ENCODE peak calls at places on chromosomes 13 and 19, in six cellular contexts. U, Y, G, X, O and T are unnamed samples.

GRCh38 chr19:38691938-38692457 is 44.5 kb downstream of the ACTN4 start:
- DNase-seq in O (no peak), X (no peak), Y (no peak), U (no peak), G (no peak), T (no peak)

GRCh38 chr19:50897191-50897607 is 14.0 kb downstream of the KLK4 start:
- DNase-seq in O (peak), U (no peak), Y (no peak), G (no peak), X (no peak), T (no peak)

GRCh38 chr13:19810996-19811881 is 28.5 kb upstream of the PSPC1 start:
- DNase-seq in Y (peak), U (no peak), G (no peak), X (no peak), O (no peak), T (no peak)

GRCh38 chr13:91154954-91155353 is 192.5 kb upstream of the MIR17HG start:
- DNase-seq in O (no peak), G (no peak), Y (no peak), X (no peak), U (no peak), T (no peak)

GRCh38 chr13:97223711-97224461 is 1.8 kb downstream of the MBNL2 start:
- DNase-seq in U (no peak), X (no peak), Y (peak), O (no peak), G (peak), T (no peak)

GRCh38 chr19:48152552-48152951 is 17.6 kb downstream of the LIG1 start:
- DNase-seq in X (no peak), G (peak), O (no peak), U (no peak), Y (peak), T (peak)

GRCh38 chr19:42176649-42176989 is 40.9 kb downstream of the DEDD2 start:
- DNase-seq in G (no peak), O (no peak), U (no peak), Y (no peak), X (no peak), T (no peak)

GRCh38 chr19:6790194-6791128 is 18.0 kb downstream of the VAV1 start:
- DNase-seq in Y (no peak), G (no peak), U (no peak), O (no peak), X (no peak), T (no peak)

GRCh38 chr19:38676023-38676877 is 28.8 kb downstream of the ACTN4 start:
- DNase-seq in X (no peak), O (no peak), U (no peak), Y (no peak), G (peak), T (no peak)

GRCh38 chr13:46894534-46894906 is 2.3 kb downstream of the HTR2A start:
- DNase-seq in Y (no peak), U (no peak), G (no peak), X (no peak), O (no peak), T (no peak)

GRCh38 chr13:46896346-46897138 is at the start of gene HTR2A:
- DNase-seq in X (no peak), O (no peak), Y (no peak), U (no peak), G (no peak), T (no peak)

GRCh38 chr13:46893221-46893620 is 3.6 kb downstream of the HTR2A start:
- DNase-seq in U (no peak), Y (no peak), O (no peak), X (no peak), G (no peak), T (no peak)

GRCh38 chr13:46899801-46900200 is 2.9 kb upstream of the HTR2A start:
- DNase-seq in Y (no peak), G (no peak), X (no peak), O (no peak), U (no peak), T (no peak)

GRCh38 chr13:46893820-46894533 is 2.9 kb downstream of the HTR2A start:
- DNase-seq in U (peak), Y (no peak), X (peak), O (peak), G (peak), T (peak)
- TF ChIP-seq POLR2A in U (no peak), Y (no peak), X (no peak), O (no peak), G (no peak), T (no peak)

GRCh38 chr19:35265126-35265995 is 3.4 kb upstream of the USF2 start:
- DNase-seq in G (no peak), Y (no peak), X (no peak), O (no peak), U (no peak), T (no peak)

GRCh38 chr19:35266149-35266903 is 2.4 kb upstream of the USF2 start:
- DNase-seq in X (no peak), U (no peak), O (no peak), Y (no peak), G (no peak), T (no peak)

GRCh38 chr19:35262101-35262761 is 6.5 kb upstream of the USF2 start:
- DNase-seq in X (no peak), G (no peak), U (no peak), Y (no peak), O (no peak), T (no peak)

GRCh38 chr19:35266904-35267817 is 1.6 kb upstream of the USF2 start:
- DNase-seq in O (no peak), Y (no peak), U (no peak), G (peak), X (no peak), T (no peak)

GRCh38 chr19:35264281-35265125 is 4.3 kb upstream of the USF2 start:
- DNase-seq in O (no peak), X (no peak), Y (no peak), G (no peak), U (no peak), T (no peak)
- TF ChIP-seq TAF1 in O (no peak), X (no peak), Y (no peak), G (no peak), U (no peak), T (no peak)

GRCh38 chr19:10403137-10404021 is at the start of gene CDC37:
- DNase-seq in O (peak), G (peak), U (peak), X (peak), Y (peak), T (peak)

GRCh38 chr19:10404888-10405808 is 1.8 kb upstream of the CDC37 start:
- DNase-seq in U (no peak), Y (no peak), G (peak), X (no peak), O (no peak), T (no peak)

GRCh38 chr19:10406191-10406590 is 2.8 kb upstream of the CDC37 start:
- DNase-seq in U (no peak), X (no peak), Y (no peak), G (no peak), O (no peak), T (no peak)

GRCh38 chr19:10399878-10400277 is 3.5 kb downstream of the CDC37 start:
- DNase-seq in O (no peak), U (no peak), X (no peak), G (peak), Y (no peak), T (no peak)

GRCh38 chr19:10402441-10403038 is 802 bp downstream of the CDC37 start:
- DNase-seq in U (no peak), X (no peak), G (peak), O (no peak), Y (peak), T (no peak)
- TF ChIP-seq POLR2A in U (no peak), X (no peak), G (no peak), O (no peak), Y (peak), T (no peak)

GRCh38 chr19:1266818-1267440 is 2.2 kb upstream of the CIRBP start:
- DNase-seq in X (peak), U (no peak), Y (no peak), G (no peak), O (no peak), T (no peak)
- TF ChIP-seq TAF1 in X (no peak), U (no peak), Y (no peak), G (no peak), O (no peak), T (no peak)

DNA sequence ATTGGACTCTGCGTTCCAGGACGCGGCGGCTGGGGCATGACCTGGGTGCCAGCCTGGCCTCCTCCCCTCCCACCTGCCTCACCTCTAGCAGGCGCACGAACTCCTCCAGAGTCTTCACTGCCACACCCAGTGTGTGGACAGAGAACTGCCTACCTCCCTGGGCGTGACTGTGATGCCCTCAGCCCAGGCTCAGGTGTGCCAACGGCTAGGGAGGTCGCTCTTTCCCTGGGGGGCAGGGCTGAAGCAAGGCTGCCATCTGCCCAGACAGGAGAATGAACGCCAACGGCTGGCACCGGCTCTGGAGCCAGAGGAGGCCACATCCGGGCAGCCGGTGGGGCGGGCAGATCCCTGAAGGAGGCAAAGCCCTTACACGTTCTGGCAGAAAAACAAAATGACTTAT is 11.3 kb downstream of the NANOS3 start:
- DNase-seq in G (no peak), U (no peak), O (no peak), X (no peak), Y (no peak), T (no peak)
- TF ChIP-seq POLR2A in G (no peak), U (no peak), O (no peak), X (no peak), Y (no peak), T (no peak)

DNA sequence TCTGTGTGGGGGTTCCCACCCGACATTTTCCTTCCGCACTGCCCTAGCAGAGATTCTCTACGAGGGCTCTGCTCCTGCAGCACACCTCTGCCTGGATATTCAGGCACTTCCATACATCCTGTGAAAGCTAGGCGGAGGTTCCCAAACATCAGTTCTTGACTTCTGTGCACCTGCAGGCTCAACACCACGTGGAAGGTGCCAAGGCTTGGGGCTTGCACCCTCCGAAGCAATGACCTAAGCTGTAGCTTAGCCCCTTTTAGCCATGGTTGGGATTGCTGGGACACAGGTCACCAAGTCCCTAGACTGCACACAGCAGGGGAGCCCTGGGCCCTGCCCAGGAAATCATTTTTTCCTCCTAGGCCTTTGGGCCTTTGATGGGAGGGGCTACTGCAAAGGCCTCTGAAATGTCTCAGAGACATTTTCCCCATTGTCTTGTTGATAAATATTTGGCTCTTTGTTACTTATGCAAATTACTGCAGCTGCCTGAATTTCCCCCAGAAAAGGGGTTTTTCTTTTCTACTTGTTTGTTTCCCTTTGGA is 1004.8 kb downstream of the OLFM4 start:
- DNase-seq in U (no peak), G (no peak), X (no peak), O (no peak), Y (no peak), T (no peak)
- TF ChIP-seq TAF1 in U (no peak), G (no peak), X (no peak), O (no peak), Y (no peak), T (no peak)